ENCODE peak calls at places on chromosomes 11 and 22, in five cellular contexts. B, A, N, D and L are unnamed samples.

GRCh38 chr11:114180301-114181055 is 115.7 kb upstream of the NNMT start:
- DNase-seq in A (no peak), B (peak; percentile 79), D (no peak), N (no peak), L (peak; percentile 80)

GRCh38 chr11:44776840-44777536 is 50.2 kb downstream of the TSPAN18 start:
- DNase-seq in B (no peak), A (peak; percentile 31), N (no peak), D (peak; percentile 43), L (no peak)

GRCh38 chr11:101617735-101618332 is 34.0 kb upstream of the TRPC6 start:
- DNase-seq in N (no peak), D (peak; percentile 52), B (no peak), A (no peak), L (no peak)

GRCh38 chr11:20238712-20239111 is 78.4 kb upstream of the DBX1 start:
- DNase-seq in A (no peak), D (no peak), B (no peak), N (no peak), L (peak; percentile 75)

GRCh38 chr11:61083601-61084147 is 18.6 kb upstream of the CD5 start:
- DNase-seq in B (no peak), N (no peak), A (no peak), D (no peak), L (no peak)

GRCh38 chr11:58788355-58789023 is 56.0 kb downstream of the GLYATL2 start:
- DNase-seq in D (peak; percentile 46), N (peak; percentile 34), A (no peak), B (no peak), L (peak; percentile 14)

GRCh38 chr22:28891156-28891733 is 7.9 kb downstream of the ZNRF3 start:
- DNase-seq in N (no peak), D (no peak), B (no peak), A (no peak), L (no peak)

GRCh38 chr11:111449696-111450479 is 62.3 kb downstream of the BTG4 start:
- DNase-seq in N (no peak), D (no peak), A (no peak), B (no peak), L (no peak)

GRCh38 chr11:8566613-8567210 is 27.3 kb downstream of the STK33 start:
- DNase-seq in B (no peak), N (peak; percentile 23), D (no peak), A (no peak), L (peak; percentile 12)

GRCh38 chr11:64891215-64891848 is 12.9 kb upstream of the EHD1 start:
- DNase-seq in N (no peak), A (no peak), B (no peak), D (no peak), L (peak; percentile 87)

GRCh38 chr11:13238879-13239514 is 38.6 kb upstream of the BMAL1 start:
- DNase-seq in D (peak; percentile 68), A (no peak), N (peak; percentile 57), B (peak; percentile 68), L (peak; percentile 46)

GRCh38 chr22:17250380-17251129 is 31.3 kb upstream of the ADA2 start:
- DNase-seq in B (no peak), A (no peak), N (no peak), D (no peak), L (no peak)

GRCh38 chr11:18752502-18752901 is 26.5 kb upstream of the IGSF22 start:
- DNase-seq in N (no peak), A (no peak), D (no peak), B (no peak), L (no peak)

GRCh38 chr11:1652778-1653540 is 23.4 kb downstream of the KRTAP5-5 start:
- DNase-seq in D (peak; percentile 95), N (no peak), B (peak; percentile 78), A (peak; percentile 95), L (peak; percentile 77)

GRCh38 chr11:60310407-60310998 is 16.6 kb upstream of the MS4A6E start:
- DNase-seq in B (no peak), A (no peak), D (no peak), N (no peak), L (peak; percentile 27)

GRCh38 chr11:32005786-32006406 is 85.0 kb upstream of the RCN1 start:
- DNase-seq in B (no peak), D (no peak), A (no peak), N (no peak), L (no peak)

GRCh38 chr11:13487661-13488030 is 8.2 kb downstream of the PTH start:
- DNase-seq in D (peak; percentile 49), A (no peak), B (no peak), N (peak; percentile 8), L (no peak)

GRCh38 chr11:44753965-44754645 is 27.3 kb downstream of the TSPAN18 start:
- DNase-seq in A (no peak), D (no peak), B (no peak), N (no peak), L (no peak)

DNA sequence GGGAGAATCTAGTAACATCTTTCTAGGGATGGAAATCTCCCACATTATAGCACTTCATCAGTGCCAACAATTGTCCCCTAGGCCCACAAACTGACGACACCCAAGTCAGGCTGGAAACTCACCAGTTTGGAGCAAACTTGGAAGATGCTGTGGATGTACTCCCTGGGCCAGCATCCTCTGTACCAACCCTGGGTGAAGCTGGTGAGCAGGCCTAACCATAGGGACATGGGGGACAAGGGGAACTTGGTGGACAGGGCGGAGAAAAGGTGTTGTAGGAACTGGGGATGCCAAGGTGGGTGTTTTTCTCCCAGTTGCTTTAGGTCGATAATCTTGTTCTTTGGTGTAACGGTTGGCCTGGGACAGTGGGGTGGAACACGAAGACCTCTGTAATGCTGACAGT is 42.2 kb downstream of the DRG1 start:
- DNase-seq in D (no peak), B (no peak), N (no peak), A (no peak), L (no peak)
- TF ChIP-seq POLR2AphosphoS5 in D (no peak), B (no peak), N (no peak), A (no peak), L (no peak)

GRCh38 chr11:12162652-12163051 is 52.3 kb downstream of the MICAL2 start:
- DNase-seq in D (no peak), A (no peak), N (no peak), B (no peak), L (no peak)

GRCh38 chr11:12163181-12163841 is 52.9 kb downstream of the MICAL2 start:
- DNase-seq in D (no peak), A (no peak), B (no peak), N (no peak), L (peak; percentile 66)

GRCh38 chr11:12160680-12161079 is 50.3 kb downstream of the MICAL2 start:
- DNase-seq in N (no peak), B (no peak), D (no peak), A (peak; percentile 46), L (no peak)

GRCh38 chr11:12161137-12161536 is 50.7 kb downstream of the MICAL2 start:
- DNase-seq in A (peak; percentile 25), B (no peak), N (no peak), D (no peak), L (no peak)

GRCh38 chr11:12161603-12162350 is 51.4 kb downstream of the MICAL2 start:
- DNase-seq in N (no peak), B (no peak), D (no peak), A (no peak), L (no peak)
- H3K27ac ChIP-seq in N (no peak overlapping the region), B (no peak overlapping the region), D (no peak overlapping the region), A (no peak overlapping the region), L (peak overlapping the region; percentile 90)

DNA sequence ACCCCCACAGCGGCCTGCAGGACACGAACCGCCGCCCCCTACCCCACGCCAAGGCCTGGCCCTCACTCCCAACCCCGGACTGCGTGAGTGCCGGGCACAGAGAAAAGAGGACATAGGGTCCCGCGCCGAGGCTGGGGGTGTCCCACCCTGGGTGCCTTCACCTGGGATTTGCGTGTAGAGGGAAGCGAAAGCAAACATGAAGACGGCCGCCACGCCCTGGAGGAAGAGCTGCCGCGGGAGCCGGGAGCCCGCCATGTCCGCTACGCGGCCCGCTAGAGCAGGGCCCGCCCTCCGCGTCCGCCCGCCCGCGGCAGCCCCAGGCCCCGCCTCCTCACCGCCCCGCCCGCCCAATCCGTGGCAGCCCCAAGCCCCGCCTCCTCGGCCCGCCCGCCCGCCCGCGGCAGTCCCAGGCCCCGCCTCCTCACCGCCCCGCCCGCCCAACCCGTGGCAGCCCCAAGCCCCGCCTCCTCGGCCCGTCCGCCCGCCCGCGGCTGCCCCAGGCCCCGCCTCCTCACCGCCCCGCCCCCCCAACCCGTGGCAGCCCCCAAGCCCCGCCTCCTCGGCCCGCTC is at the start of gene LMF2:
- DNase-seq in D (peak; percentile 92), A (peak; percentile 99), N (no peak), B (peak; percentile 93), L (peak; percentile 95)
- TF ChIP-seq POLR2AphosphoS5 in D (no peak), A (peak; percentile 85), N (peak; percentile 75), B (no peak), L (peak; percentile 65)

DNA sequence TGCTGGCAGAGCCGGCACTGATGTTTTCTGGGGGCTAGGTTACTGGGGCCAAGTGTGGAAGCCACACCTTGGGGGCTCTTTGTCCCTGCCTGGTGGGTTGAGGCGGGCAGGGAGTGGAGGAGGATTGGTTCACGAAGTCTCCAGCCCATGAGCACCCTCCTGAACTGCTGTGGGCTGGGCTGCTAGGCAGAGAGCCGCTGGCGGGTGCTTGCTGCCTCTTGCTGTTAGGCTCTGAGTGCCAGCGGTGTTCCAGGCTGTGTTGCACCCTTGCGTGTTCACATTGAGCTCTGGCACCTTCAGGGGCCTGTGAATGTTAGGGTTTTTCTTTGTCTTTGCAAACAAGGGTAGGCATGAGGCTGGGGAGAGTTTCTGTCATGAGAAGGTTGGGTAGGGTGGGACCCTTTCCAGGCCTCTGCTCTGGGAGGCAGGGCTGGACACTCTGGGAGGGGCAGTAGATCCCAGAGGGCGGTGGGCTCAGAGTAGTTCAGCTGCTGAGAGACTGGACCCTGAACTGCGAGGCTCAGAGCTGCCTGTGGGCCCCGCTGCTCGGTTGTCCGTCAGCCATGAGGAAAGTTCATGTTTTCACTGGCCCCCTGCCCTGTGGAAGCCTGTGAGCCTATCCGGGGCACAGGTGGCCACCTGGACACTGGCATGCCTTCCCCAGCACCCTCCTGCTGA is 24.0 kb upstream of the TMEM191C start:
- DNase-seq in D (peak; percentile 51), B (peak; percentile 37), A (peak; percentile 49), N (no peak), L (no peak)
- H3K27ac ChIP-seq in D (peak overlapping the region; percentile 19), B (no peak overlapping the region), A (no peak overlapping the region), N (no peak overlapping the region), L (no peak overlapping the region)

GRCh38 chr11:130023204-130023603 is 20.6 kb upstream of the PRDM10 start:
- DNase-seq in A (no peak), N (peak; percentile 29), B (no peak), D (no peak), L (no peak)
- TF ChIP-seq POLR2AphosphoS5 in A (peak; percentile 10), N (no peak), B (no peak), D (no peak), L (no peak)

DNA sequence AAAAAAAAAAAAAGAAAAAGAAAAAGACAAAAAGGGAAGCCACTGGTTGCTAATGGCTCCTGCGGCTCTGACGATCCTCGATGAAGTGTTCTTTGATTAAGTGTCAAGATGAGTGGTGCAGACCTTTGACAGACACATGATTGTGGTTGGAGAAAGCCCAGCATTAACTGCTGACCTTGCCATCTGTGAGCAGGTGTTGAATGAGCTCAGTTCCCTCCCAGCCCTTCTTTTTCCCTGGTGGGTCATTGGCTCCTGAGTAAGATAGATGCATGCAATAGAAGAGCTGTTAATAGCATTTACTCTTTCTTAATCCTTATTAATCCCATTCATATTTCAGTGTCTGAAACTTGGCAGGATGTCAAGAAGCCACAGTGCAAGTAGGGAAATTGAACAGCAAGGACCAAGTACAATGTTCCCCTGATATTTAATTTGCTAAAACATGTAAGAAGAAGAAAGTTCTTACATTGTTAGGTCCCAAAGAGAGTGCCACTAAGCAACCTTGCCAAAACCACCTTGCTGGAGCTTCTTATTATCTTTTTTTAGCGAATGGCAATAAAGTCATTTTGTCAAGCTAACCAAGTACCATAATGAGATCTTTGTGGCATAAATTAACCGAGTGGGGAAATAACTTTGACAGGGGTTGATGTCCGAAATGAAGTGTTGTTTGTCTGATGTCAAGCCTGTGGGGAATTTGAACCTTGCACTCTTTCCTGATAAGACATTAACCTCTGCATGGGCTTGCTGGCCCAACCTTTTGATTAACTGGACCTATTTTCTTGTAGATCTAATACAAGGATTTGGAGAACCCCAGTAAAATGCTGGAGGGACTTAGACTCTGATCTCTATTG is 113.7 kb downstream of the PTPRJ start:
- DNase-seq in A (no peak), D (peak; percentile 8), N (no peak), B (no peak), L (no peak)
- H3K27ac ChIP-seq in A (no peak overlapping the region), D (no peak overlapping the region), N (no peak overlapping the region), B (no peak overlapping the region), L (peak overlapping the region; percentile 62)